ENCODE peak calls at places on chromosomes 11 and 22, in eight cellular contexts. H, S, B, N, K, R, Z and A are unnamed samples.

GRCh38 chr22:40878937-40879336 is 17.0 kb upstream of the DNAJB7 start:
- DNase-seq in B (no peak), Z (no peak), H (no peak), S (no peak), K (no peak), R (no peak), N (no peak), A (no peak)

GRCh38 chr11:96155627-96156378 is 187.2 kb downstream of the MAML2 start:
- DNase-seq in K (peak; percentile 95), B (peak; percentile 91), Z (peak; percentile 85), R (no peak), S (no peak), N (peak; percentile 91), H (peak; percentile 93), A (peak; percentile 87)

GRCh38 chr11:69647761-69648497 is 7.0 kb downstream of the CCND1 start:
- DNase-seq in S (no peak), H (no peak), B (no peak), R (no peak), Z (no peak), K (peak; percentile 56), N (no peak), A (peak; percentile 55)

GRCh38 chr11:36492724-36493304 is 17.3 kb downstream of the TRAF6 start:
- DNase-seq in N (peak; percentile 45), S (peak; percentile 25), R (peak; percentile 16), B (peak; percentile 27), Z (peak; percentile 52), K (no peak), H (peak; percentile 78), A (no peak)

GRCh38 chr22:32353292-32353691 is 4.4 kb upstream of the RFPL3 start:
- DNase-seq in R (no peak), H (no peak), N (no peak), S (no peak), K (no peak), Z (no peak), B (no peak), A (no peak)

GRCh38 chr11:22193348-22194051 is 615 bp downstream of the ANO5 start:
- DNase-seq in H (peak; percentile 3), S (peak; percentile 38), R (peak; percentile 29), N (no peak), B (peak; percentile 13), Z (no peak), K (peak; percentile 74), A (peak; percentile 15)

GRCh38 chr11:57458410-57459111 is 1.8 kb upstream of the RTN4RL2 start:
- DNase-seq in H (peak; percentile 71), N (no peak), R (peak; percentile 59), B (peak; percentile 52), S (peak; percentile 61), K (peak; percentile 82), Z (no peak), A (peak; percentile 87)

GRCh38 chr22:19460036-19460435 is 12.5 kb upstream of the C22orf39 start:
- DNase-seq in B (no peak), R (no peak), S (no peak), H (no peak), K (no peak), N (no peak), Z (no peak), A (no peak)

GRCh38 chr11:65479184-65480145 is 19.4 kb upstream of the MALAT1 start:
- DNase-seq in N (no peak), R (no peak), B (peak; percentile 81), S (no peak), H (peak; percentile 82), K (peak; percentile 76), Z (peak; percentile 86), A (peak; percentile 81)

GRCh38 chr11:124876818-124877630 is 11.8 kb downstream of the ROBO3 start:
- DNase-seq in B (no peak), Z (no peak), H (no peak), R (no peak), N (no peak), K (no peak), S (no peak), A (no peak)

GRCh38 chr11:62610814-62611704 is 1.5 kb downstream of the EML3 start:
- DNase-seq in R (no peak), B (no peak), N (no peak), H (no peak), K (peak; percentile 82), S (no peak), Z (no peak), A (no peak)

GRCh38 chr11:80455818-80456217 is 1015.0 kb upstream of the TENM4 start:
- DNase-seq in Z (no peak), K (no peak), N (no peak), H (no peak), B (no peak), R (no peak), S (no peak), A (no peak)

GRCh38 chr11:60498399-60498798 is 5.8 kb downstream of the MS4A12 start:
- DNase-seq in N (no peak), Z (no peak), K (no peak), B (no peak), H (no peak), R (no peak), S (no peak), A (no peak)

GRCh38 chr11:69938206-69938605 is 119.0 kb upstream of the FGF3 start:
- DNase-seq in R (no peak), N (no peak), Z (no peak), S (no peak), K (peak; percentile 15), H (no peak), B (no peak), A (no peak)

GRCh38 chr11:9075441-9076000 is 15.9 kb downstream of the SCUBE2 start:
- DNase-seq in R (no peak), N (no peak), B (no peak), K (no peak), S (no peak), H (no peak), Z (no peak), A (peak; percentile 69)

GRCh38 chr22:37431811-37432707 is 4.8 kb upstream of the ELFN2 start:
- DNase-seq in K (no peak), B (no peak), H (peak; percentile 74), S (no peak), N (peak; percentile 89), R (no peak), Z (peak; percentile 96), A (no peak)

GRCh38 chr11:33881651-33882279 is 10.1 kb downstream of the LMO2 start:
- DNase-seq in N (no peak), S (no peak), B (no peak), R (no peak), H (no peak), Z (no peak), K (no peak), A (no peak)